ENCODE peak calls at places on chromosomes 1 and 21, in seven cellular contexts. X is body of pancreas, R is GM13977, C is activated B cell treated with CpG ODN at 0.5 μM for 24 hours, I is endothelial cell, P is esophagus muscularis mucosa, W is cardiac muscle cell. H is an unnamed sample.

GRCh38 chr1:6794164-6794563 is 8.9 kb downstream of the CAMTA1 start:
- DNase-seq in R (peak), I (no peak), P (no peak), X (no peak), C (no peak), W (peak), H (no peak)

GRCh38 chr1:173344034-173344743 is 132.9 kb upstream of the PRDX6 start:
- DNase-seq in C (no peak), R (no peak), P (no peak), W (no peak), I (no peak), X (no peak), H (no peak)

GRCh38 chr1:98221926-98222325 is 301.1 kb upstream of the DPYD start:
- DNase-seq in R (no peak), P (no peak), I (no peak), C (no peak), X (no peak), W (peak), H (no peak)

GRCh38 chr1:230464618-230465017 is 38.5 kb upstream of the PGBD5 start:
- DNase-seq in W (no peak), P (no peak), I (no peak), C (no peak), X (no peak), R (no peak), H (no peak)

GRCh38 chr21:33268736-33269441 is 2.7 kb downstream of the IL10RB start:
- DNase-seq in X (peak), P (no peak), C (peak), W (no peak), I (no peak), R (peak), H (no peak)

GRCh38 chr1:47023268-47024137 is at the start of gene CYP4X1:
- DNase-seq in C (no peak), R (no peak), I (peak), W (peak), P (peak), X (peak), H (no peak)

GRCh38 chr1:91166106-91166712 is 144.4 kb upstream of the ZNF644 start:
- DNase-seq in X (peak), I (peak), P (peak), C (no peak), R (peak), W (peak), H (no peak)

GRCh38 chr1:23216771-23217420 is 406 bp downstream of the HTR1D start:
- DNase-seq in I (peak), W (no peak), P (no peak), R (peak), C (peak), X (peak), H (no peak)

GRCh38 chr1:201432814-201433213 is 11.3 kb upstream of the TNNI1 start:
- DNase-seq in X (no peak), P (no peak), R (no peak), W (no peak), I (no peak), C (no peak), H (no peak)

GRCh38 chr1:209895709-209896108 is 42.3 kb upstream of the SYT14 start:
- DNase-seq in I (no peak), X (no peak), C (no peak), R (no peak), P (no peak), W (peak), H (no peak)

GRCh38 chr1:8040586-8040985 is 14.5 kb upstream of the ERRFI1 start:
- DNase-seq in W (peak), P (no peak), X (peak), C (no peak), R (no peak), I (no peak), H (peak)

GRCh38 chr1:225849905-225850304 is 32.3 kb downstream of the TMEM63A start:
- DNase-seq in C (no peak), W (no peak), I (no peak), R (no peak), X (peak), P (no peak), H (no peak)

GRCh38 chr1:23553896-23554480 is 5.3 kb downstream of the ID3 start:
- DNase-seq in R (no peak), P (no peak), W (no peak), X (peak), I (no peak), C (no peak), H (no peak)

GRCh38 chr21:20207335-20207734 is 790.9 kb upstream of the NCAM2 start:
- DNase-seq in X (no peak), W (no peak), I (no peak), C (no peak), R (no peak), P (no peak), H (no peak)

GRCh38 chr21:43764576-43765495 is 11.3 kb downstream of the CSTB start:
- DNase-seq in R (no peak), P (no peak), C (no peak), W (no peak), X (no peak), I (no peak), H (no peak)

GRCh38 chr1:177650947-177651346 is 318.9 kb downstream of the SEC16B start:
- DNase-seq in X (peak), C (no peak), W (no peak), R (no peak), P (peak), I (no peak), H (no peak)

GRCh38 chr1:165403835-165404482 is 41.0 kb downstream of the RXRG start:
- DNase-seq in C (no peak), W (peak), I (peak), P (no peak), X (peak), R (peak), H (no peak)

GRCh38 chr1:220045356-220046051 is 801 bp downstream of the EPRS1 start:
- DNase-seq in W (no peak), X (no peak), P (no peak), C (no peak), I (no peak), R (peak), H (no peak)

GRCh38 chr1:71307451-71307850 is 226.6 kb upstream of the ZRANB2 start:
- DNase-seq in I (no peak), W (peak), X (no peak), C (no peak), P (no peak), R (no peak), H (no peak)

GRCh38 chr1:26043765-26044164 is 2.2 kb downstream of the SLC30A2 start:
- DNase-seq in C (no peak), W (no peak), X (no peak), P (no peak), R (no peak), I (no peak), H (no peak)

GRCh38 chr1:56872597-56872996 is 18.0 kb downstream of the C8A start:
- DNase-seq in X (no peak), R (no peak), I (no peak), W (peak), P (no peak), C (no peak), H (no peak)

GRCh38 chr1:20663969-20664715 is 3.0 kb upstream of the DDOST start:
- DNase-seq in W (no peak), I (no peak), R (no peak), X (no peak), C (no peak), P (no peak), H (no peak)

GRCh38 chr1:211198111-211198510 is 61.1 kb upstream of the RCOR3 start:
- DNase-seq in P (no peak), W (peak), R (no peak), I (no peak), C (no peak), X (no peak), H (no peak)

GRCh38 chr1:99816656-99817055 is 33.5 kb upstream of the AGL start:
- DNase-seq in R (no peak), I (no peak), W (no peak), P (no peak), C (no peak), X (no peak), H (no peak)

GRCh38 chr1:161139765-161140164 is 7.3 kb upstream of the DEDD start:
- DNase-seq in X (peak), P (no peak), C (no peak), R (peak), I (peak), W (peak), H (no peak)

GRCh38 chr1:184483101-184483813 is 96.4 kb downstream of the C1orf21 start:
- DNase-seq in C (no peak), X (peak), W (peak), R (no peak), I (no peak), P (no peak), H (no peak)

GRCh38 chr1:21051177-21051576 is 125.5 kb downstream of the EIF4G3 start:
- DNase-seq in C (no peak), X (no peak), W (no peak), R (no peak), P (no peak), I (no peak), H (no peak)

DNA sequence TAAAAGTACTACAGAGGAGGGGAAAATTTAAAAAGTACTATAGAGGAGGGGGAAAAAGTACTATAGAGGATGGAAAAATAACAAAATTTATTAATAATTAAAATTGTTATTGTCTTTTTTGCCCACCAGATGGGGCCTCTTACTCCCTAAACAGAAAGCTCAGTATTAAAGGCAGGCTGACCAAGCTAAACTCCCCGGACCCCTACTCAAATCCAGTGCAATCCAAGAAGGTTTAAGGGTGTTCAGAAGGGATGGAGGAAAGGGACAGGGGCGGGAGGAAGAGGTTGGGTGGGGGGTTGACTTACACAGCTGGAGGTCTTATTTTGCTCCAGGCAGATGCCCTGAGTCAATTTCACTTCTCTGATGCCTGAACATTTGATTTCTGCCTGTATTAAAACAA is 13.7 kb downstream of the CD34 start:
- DNase-seq in P (no peak), X (no peak), W (peak), R (no peak), C (no peak), I (no peak), H (no peak)
- TF ChIP-seq CTCF in P (peak), X (peak), W (peak), R (no peak), C (no peak), I (no peak), H (no peak)

GRCh38 chr1:193763313-193763712 is 576.9 kb upstream of the B3GALT2 start:
- DNase-seq in R (no peak), X (no peak), W (peak), C (no peak), P (no peak), I (no peak), H (no peak)

GRCh38 chr1:193766329-193766728 is 579.9 kb upstream of the B3GALT2 start:
- DNase-seq in W (no peak), R (no peak), X (no peak), I (no peak), C (no peak), P (no peak), H (no peak)

GRCh38 chr1:193771596-193771995 is 585.2 kb upstream of the B3GALT2 start:
- DNase-seq in R (no peak), C (no peak), X (no peak), P (no peak), W (no peak), I (no peak), H (no peak)

GRCh38 chr1:193769609-193770008 is 583.2 kb upstream of the B3GALT2 start:
- DNase-seq in I (no peak), X (no peak), P (no peak), W (no peak), R (no peak), C (no peak), H (no peak)

DNA sequence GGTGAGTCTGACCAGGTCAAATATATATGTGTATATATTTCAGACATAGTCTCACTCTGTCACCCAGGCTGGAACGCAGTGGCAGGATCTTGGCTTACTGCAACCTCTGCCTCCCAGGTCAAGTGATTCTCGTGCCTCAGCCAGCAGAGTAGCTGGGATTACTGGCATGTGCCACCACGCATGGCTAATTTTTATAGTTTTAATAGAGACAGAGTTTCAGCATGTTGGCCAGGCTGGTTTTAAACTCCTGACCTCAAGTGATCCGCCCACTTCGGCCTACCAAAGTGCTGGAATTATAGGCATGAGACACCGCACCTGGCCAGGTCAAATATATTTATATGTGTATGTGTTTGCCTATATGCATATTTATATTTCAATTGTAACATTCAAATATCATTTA is 581.5 kb upstream of the B3GALT2 start:
- DNase-seq in C (no peak), I (no peak), R (no peak), P (no peak), X (no peak), W (no peak), H (no peak)
- TF ChIP-seq CTCF in C (no peak), I (no peak), R (no peak), P (no peak), X (no peak), W (no peak), H (no peak)

DNA sequence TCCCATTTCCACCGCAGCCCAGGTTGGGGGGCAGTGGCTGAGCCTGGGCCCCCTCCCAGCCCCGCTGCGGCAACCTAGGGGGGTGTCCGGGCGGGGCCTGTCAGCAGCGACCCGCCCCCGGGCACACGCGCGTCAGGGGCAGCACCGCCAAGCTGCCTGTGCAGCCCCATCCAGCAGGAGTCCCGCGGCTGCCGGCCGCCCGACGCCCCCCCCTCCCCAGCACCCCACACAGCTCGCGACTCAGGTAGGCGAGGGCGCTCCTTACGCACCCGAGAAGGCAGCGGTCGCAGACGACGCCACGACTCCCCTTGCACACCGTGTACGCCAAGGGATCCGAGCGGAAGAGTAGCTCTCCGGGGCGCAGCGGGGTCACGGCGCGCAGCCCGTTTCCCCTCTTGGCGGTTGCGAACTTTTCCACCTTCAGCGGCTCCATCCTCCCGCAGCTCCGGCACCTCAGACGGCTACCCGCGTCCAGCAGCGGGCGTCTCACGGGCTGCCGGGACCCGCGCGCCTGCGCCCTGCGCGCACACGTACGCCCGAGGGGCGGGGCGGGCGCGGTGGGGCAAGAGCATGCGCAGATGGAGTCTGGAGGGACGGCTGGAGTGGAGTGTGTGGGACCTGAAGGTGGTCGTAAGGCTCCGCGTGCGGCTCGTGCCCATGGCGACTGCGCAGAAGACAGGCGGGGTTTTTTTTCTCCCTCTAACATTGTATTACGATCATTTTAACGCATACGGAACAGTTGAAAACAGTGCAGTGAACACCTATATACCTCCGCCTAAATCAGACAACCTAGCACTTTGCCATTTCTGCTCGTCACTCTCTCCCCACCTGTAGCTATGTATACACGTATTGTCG is at the start of gene SMYD3:
- DNase-seq in X (peak), P (peak), C (peak), R (peak), W (peak), I (peak), H (no peak)
- TF ChIP-seq CTCF in X (no peak), P (no peak), C (no peak), R (peak), W (peak), I (no peak), H (no peak)

GRCh38 chr1:207321045-207321789 is at the start of gene CD55:
- DNase-seq in I (peak), C (peak), W (peak), X (peak), R (peak), P (peak), H (peak)
- TF ChIP-seq CTCF in I (no peak), C (no peak), W (peak), X (peak), R (peak), P (peak), H (no peak)

DNA sequence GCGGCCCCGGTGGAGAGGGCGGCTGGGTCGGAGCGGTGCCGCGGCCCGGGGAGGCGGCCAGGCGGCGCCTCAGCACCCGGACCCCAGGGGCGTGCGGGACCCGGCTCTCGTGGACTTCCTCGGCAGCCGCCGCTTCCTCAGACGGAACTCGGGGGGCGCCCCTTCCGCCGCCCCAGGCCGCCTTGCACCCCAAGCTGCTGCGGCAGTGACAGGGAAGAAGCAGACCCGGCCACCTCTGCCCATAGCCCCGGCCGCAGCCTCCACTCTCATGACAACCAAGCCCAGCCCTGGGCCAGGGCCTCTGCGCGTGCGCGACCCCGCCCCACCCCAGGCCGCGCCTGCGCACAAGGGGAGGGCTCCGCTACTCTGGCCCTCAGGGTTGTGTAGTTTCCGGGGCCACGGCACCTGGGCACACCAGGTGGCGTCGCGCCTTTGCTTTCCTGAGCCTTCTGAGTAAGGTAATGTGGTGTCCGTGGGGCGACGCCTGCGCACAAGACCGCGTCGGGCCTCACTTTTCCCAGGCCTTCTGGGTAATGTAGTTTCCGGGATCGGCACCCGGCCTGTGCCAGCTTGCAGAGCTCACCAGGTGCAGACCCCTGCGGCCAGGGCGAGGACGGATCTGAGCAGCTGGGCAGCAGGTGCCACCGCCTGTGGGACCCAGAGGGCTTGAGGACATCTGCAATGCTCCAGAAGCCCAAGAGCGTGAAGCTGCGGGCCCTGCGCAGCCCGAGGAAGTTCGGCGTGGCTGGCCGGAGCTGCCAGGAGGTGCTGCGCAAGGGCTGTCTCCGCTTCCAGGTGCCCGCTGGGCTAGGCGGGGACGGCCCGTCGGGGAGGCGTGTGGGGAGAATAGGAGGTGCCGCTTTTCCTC is at the start of the genes CEP104 and DFFB:
- DNase-seq in X (peak), C (peak), I (peak), P (peak), R (peak), W (peak), H (peak)
- TF ChIP-seq CTCF in X (peak), C (no peak), I (no peak), P (peak), R (peak), W (no peak), H (no peak)

GRCh38 chr1:48121951-48122350 is 100.6 kb upstream of the SLC5A9 start:
- DNase-seq in P (no peak), I (no peak), C (no peak), X (no peak), W (no peak), R (no peak), H (no peak)

GRCh38 chr1:48127735-48128685 is 94.5 kb upstream of the SLC5A9 start:
- DNase-seq in W (no peak), X (no peak), I (no peak), C (no peak), P (no peak), R (no peak), H (no peak)

DNA sequence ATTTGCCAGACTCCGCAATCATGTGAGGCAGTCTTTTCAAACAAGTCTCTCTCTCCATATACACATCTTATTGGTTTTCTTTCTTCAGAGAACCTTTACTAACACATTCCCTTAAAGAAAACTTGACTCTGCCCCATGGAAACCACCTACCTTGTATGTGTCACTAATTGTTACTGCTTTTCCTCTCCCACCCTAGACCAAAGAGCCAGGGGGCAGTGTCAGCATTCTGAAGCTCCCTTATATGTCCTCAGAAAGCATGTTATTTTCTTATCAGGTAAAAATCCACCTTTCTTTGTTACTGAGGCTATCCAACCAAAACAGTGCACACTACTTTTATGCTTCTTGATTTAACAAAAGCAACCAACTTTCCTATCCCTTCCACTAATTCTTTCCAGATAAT is 98.9 kb upstream of the SLC5A9 start:
- DNase-seq in I (no peak), X (no peak), R (no peak), W (no peak), C (no peak), P (no peak), H (no peak)
- TF ChIP-seq CTCF in I (no peak), X (no peak), R (no peak), W (no peak), C (no peak), P (no peak), H (no peak)

GRCh38 chr1:75423616-75424015 is 187.3 kb downstream of the SLC44A5 start:
- DNase-seq in I (no peak), W (no peak), C (no peak), X (no peak), P (no peak), R (no peak), H (no peak)
- TF ChIP-seq CTCF in I (peak), W (no peak), C (no peak), X (no peak), P (no peak), R (no peak), H (no peak)

GRCh38 chr1:199671684-199672083 is 355.8 kb upstream of the NR5A2 start:
- DNase-seq in P (no peak), C (no peak), I (no peak), R (no peak), X (no peak), W (no peak), H (no peak)

GRCh38 chr1:199675937-199676336 is 351.6 kb upstream of the NR5A2 start:
- DNase-seq in W (no peak), X (no peak), C (no peak), R (no peak), I (no peak), P (no peak), H (no peak)
- TF ChIP-seq CTCF in W (no peak), X (no peak), C (no peak), R (no peak), I (peak), P (no peak), H (no peak)

GRCh38 chr1:64966158-64966963 is at the start of gene JAK1:
- DNase-seq in R (peak), C (peak), P (no peak), I (peak), X (peak), W (peak), H (peak)
- TF ChIP-seq CTCF in R (no peak), C (no peak), P (no peak), I (no peak), X (no peak), W (no peak), H (no peak)